ENCODE peak calls at places on chromosomes 2 and 18, in ten cellular contexts. One of them, this sample, is unnamed.

GRCh38 chr2:167681646-167682045 is 565.7 kb downstream of the STK39 start:
- DNase-seq in sigmoid colon: no peak
- DNase-seq in ovary: no peak
- DNase-seq in transverse colon: no peak
- DNase-seq in SK-N-SH: no peak
- DNase-seq in HepG2: no peak
- DNase-seq in A549: no peak
- DNase-seq in GM12878: no peak
- DNase-seq in tibial nerve: no peak
- DNase-seq in K562: no peak
- DNase-seq in this sample: no peak

GRCh38 chr2:157245441-157246211 is 11.9 kb upstream of the GALNT5 start:
- DNase-seq in sigmoid colon: no peak
- DNase-seq in GM12878: no peak
- DNase-seq in transverse colon: no peak
- DNase-seq in HepG2: no peak
- DNase-seq in A549: no peak
- DNase-seq in SK-N-SH: no peak
- DNase-seq in ovary: no peak
- DNase-seq in tibial nerve: no peak
- DNase-seq in K562: no peak
- DNase-seq in this sample: no peak

GRCh38 chr2:224871813-224872212 is 155.6 kb upstream of the CCDC195 start:
- DNase-seq in GM12878: no peak
- DNase-seq in HepG2: no peak
- DNase-seq in SK-N-SH: no peak
- DNase-seq in K562: no peak
- DNase-seq in transverse colon: no peak
- DNase-seq in sigmoid colon: no peak
- DNase-seq in A549: no peak
- DNase-seq in ovary: no peak
- DNase-seq in tibial nerve: no peak
- DNase-seq in this sample: no peak

GRCh38 chr18:69267895-69268294 is 132.8 kb upstream of the DOK6 start:
- DNase-seq in transverse colon: no peak
- DNase-seq in ovary: no peak
- DNase-seq in tibial nerve: no peak
- DNase-seq in HepG2: no peak
- DNase-seq in SK-N-SH: no peak
- DNase-seq in GM12878: no peak
- DNase-seq in sigmoid colon: no peak
- DNase-seq in A549: no peak
- DNase-seq in K562: no peak
- DNase-seq in this sample: no peak

GRCh38 chr2:119549236-119549635 is 5.0 kb downstream of the CFAP221 start:
- DNase-seq in GM12878: no peak
- DNase-seq in K562: no peak
- DNase-seq in SK-N-SH: peak
- DNase-seq in transverse colon: no peak
- DNase-seq in HepG2: no peak
- DNase-seq in A549: no peak
- DNase-seq in ovary: no peak
- DNase-seq in tibial nerve: no peak
- DNase-seq in sigmoid colon: no peak
- DNase-seq in this sample: no peak

GRCh38 chr2:218255441-218255840 is 5.4 kb upstream of the GPBAR1 start:
- DNase-seq in K562: no peak
- DNase-seq in tibial nerve: no peak
- DNase-seq in A549: no peak
- DNase-seq in sigmoid colon: peak
- DNase-seq in SK-N-SH: no peak
- DNase-seq in transverse colon: no peak
- DNase-seq in HepG2: no peak
- DNase-seq in ovary: no peak
- DNase-seq in GM12878: no peak
- DNase-seq in this sample: no peak

GRCh38 chr18:55136864-55137263 is 177.6 kb upstream of the CCDC68 start:
- DNase-seq in transverse colon: no peak
- DNase-seq in K562: no peak
- DNase-seq in tibial nerve: no peak
- DNase-seq in GM12878: no peak
- DNase-seq in SK-N-SH: no peak
- DNase-seq in sigmoid colon: no peak
- DNase-seq in ovary: no peak
- DNase-seq in HepG2: no peak
- DNase-seq in A549: no peak
- DNase-seq in this sample: no peak

GRCh38 chr2:165795011-165795410 is 964 bp upstream of the GALNT3 start:
- DNase-seq in GM12878: no peak
- DNase-seq in HepG2: no peak
- DNase-seq in tibial nerve: no peak
- DNase-seq in ovary: no peak
- DNase-seq in K562: no peak
- DNase-seq in sigmoid colon: no peak
- DNase-seq in transverse colon: peak
- DNase-seq in SK-N-SH: no peak
- DNase-seq in A549: no peak
- DNase-seq in this sample: no peak

GRCh38 chr2:112883669-112884068 is 27.3 kb upstream of the IL37 start:
- DNase-seq in HepG2: no peak
- DNase-seq in ovary: no peak
- DNase-seq in tibial nerve: no peak
- DNase-seq in transverse colon: no peak
- DNase-seq in A549: no peak
- DNase-seq in K562: no peak
- DNase-seq in SK-N-SH: no peak
- DNase-seq in GM12878: no peak
- DNase-seq in sigmoid colon: no peak
- DNase-seq in this sample: no peak

GRCh38 chr18:68699043-68699442 is 15.9 kb downstream of the TMX3 start:
- DNase-seq in ovary: no peak
- DNase-seq in GM12878: no peak
- DNase-seq in HepG2: no peak
- DNase-seq in transverse colon: no peak
- DNase-seq in sigmoid colon: no peak
- DNase-seq in A549: no peak
- DNase-seq in SK-N-SH: no peak
- DNase-seq in K562: no peak
- DNase-seq in tibial nerve: no peak
- DNase-seq in this sample: no peak

GRCh38 chr2:36706021-36706328 is 9.5 kb downstream of the VIT start:
- DNase-seq in K562: no peak
- DNase-seq in ovary: no peak
- DNase-seq in A549: no peak
- DNase-seq in transverse colon: no peak
- DNase-seq in SK-N-SH: no peak
- DNase-seq in tibial nerve: peak
- DNase-seq in sigmoid colon: no peak
- DNase-seq in HepG2: no peak
- DNase-seq in GM12878: no peak
- DNase-seq in this sample: no peak
- H3K4me3 ChIP-seq in K562: no peak
- H3K4me3 ChIP-seq in ovary: no peak
- H3K4me3 ChIP-seq in A549: no peak
- H3K4me3 ChIP-seq in transverse colon: no peak
- H3K4me3 ChIP-seq in SK-N-SH: no peak
- H3K4me3 ChIP-seq in tibial nerve: no peak
- H3K4me3 ChIP-seq in sigmoid colon: no peak
- H3K4me3 ChIP-seq in HepG2: no peak
- H3K4me3 ChIP-seq in GM12878: no peak
- H3K4me3 ChIP-seq in this sample: no peak

GRCh38 chr2:161625314-161625919 is 1.2 kb downstream of the SLC4A10 start:
- DNase-seq in K562: no peak
- DNase-seq in transverse colon: peak
- DNase-seq in ovary: no peak
- DNase-seq in sigmoid colon: no peak
- DNase-seq in tibial nerve: no peak
- DNase-seq in SK-N-SH: no peak
- DNase-seq in A549: no peak
- DNase-seq in HepG2: no peak
- DNase-seq in GM12878: no peak
- DNase-seq in this sample: no peak
- TF ChIP-seq EP300 in K562: no peak
- TF ChIP-seq EP300 in transverse colon: no peak
- TF ChIP-seq EP300 in ovary: no peak
- TF ChIP-seq EP300 in sigmoid colon: no peak
- TF ChIP-seq EP300 in tibial nerve: no peak
- TF ChIP-seq EP300 in SK-N-SH: no peak
- TF ChIP-seq EP300 in A549: no peak
- TF ChIP-seq EP300 in HepG2: no peak
- TF ChIP-seq EP300 in GM12878: no peak
- TF ChIP-seq EP300 in this sample: no peak

GRCh38 chr2:1685957-1686783 is 58.1 kb downstream of the PXDN start:
- DNase-seq in K562: no peak
- DNase-seq in SK-N-SH: no peak
- DNase-seq in ovary: no peak
- DNase-seq in GM12878: no peak
- DNase-seq in HepG2: no peak
- DNase-seq in tibial nerve: no peak
- DNase-seq in sigmoid colon: no peak
- DNase-seq in transverse colon: no peak
- DNase-seq in A549: peak
- DNase-seq in this sample: no peak

GRCh38 chr2:1685078-1685956 is 59.0 kb downstream of the PXDN start:
- DNase-seq in ovary: no peak
- DNase-seq in transverse colon: no peak
- DNase-seq in SK-N-SH: no peak
- DNase-seq in GM12878: no peak
- DNase-seq in A549: no peak
- DNase-seq in sigmoid colon: no peak
- DNase-seq in HepG2: no peak
- DNase-seq in K562: no peak
- DNase-seq in tibial nerve: no peak
- DNase-seq in this sample: no peak

GRCh38 chr2:1687254-1687653 is 57.1 kb downstream of the PXDN start:
- DNase-seq in sigmoid colon: no peak
- DNase-seq in SK-N-SH: no peak
- DNase-seq in A549: no peak
- DNase-seq in K562: no peak
- DNase-seq in transverse colon: no peak
- DNase-seq in HepG2: no peak
- DNase-seq in ovary: no peak
- DNase-seq in GM12878: no peak
- DNase-seq in tibial nerve: no peak
- DNase-seq in this sample: no peak

GRCh38 chr2:1688161-1688560 is 56.2 kb downstream of the PXDN start:
- DNase-seq in ovary: no peak
- DNase-seq in transverse colon: no peak
- DNase-seq in HepG2: no peak
- DNase-seq in sigmoid colon: no peak
- DNase-seq in K562: no peak
- DNase-seq in tibial nerve: no peak
- DNase-seq in GM12878: no peak
- DNase-seq in A549: no peak
- DNase-seq in SK-N-SH: no peak
- DNase-seq in this sample: no peak

DNA sequence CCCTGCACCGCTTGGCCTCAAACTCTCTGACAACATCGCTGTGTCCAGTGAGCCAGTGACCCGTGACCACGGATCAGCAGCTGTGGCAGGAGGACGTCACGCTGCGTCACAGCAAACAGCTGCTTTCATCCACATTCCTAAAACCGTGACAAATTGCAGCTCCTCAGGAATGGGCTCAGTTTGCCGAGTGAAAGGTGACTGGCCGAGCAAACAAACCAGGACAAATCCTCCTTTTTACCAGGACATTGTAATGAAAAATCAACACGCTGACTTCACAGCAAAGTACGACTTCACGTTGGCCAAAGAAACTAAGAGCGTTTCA is 57.6 kb downstream of the PXDN start:
- DNase-seq in K562: no peak
- DNase-seq in SK-N-SH: no peak
- DNase-seq in HepG2: no peak
- DNase-seq in transverse colon: no peak
- DNase-seq in ovary: no peak
- DNase-seq in A549: no peak
- DNase-seq in sigmoid colon: peak
- DNase-seq in tibial nerve: no peak
- DNase-seq in GM12878: no peak
- DNase-seq in this sample: no peak
- H3K4me3 ChIP-seq in K562: no peak
- H3K4me3 ChIP-seq in SK-N-SH: no peak
- H3K4me3 ChIP-seq in HepG2: no peak
- H3K4me3 ChIP-seq in transverse colon: no peak
- H3K4me3 ChIP-seq in ovary: no peak
- H3K4me3 ChIP-seq in A549: no peak
- H3K4me3 ChIP-seq in sigmoid colon: no peak
- H3K4me3 ChIP-seq in tibial nerve: no peak
- H3K4me3 ChIP-seq in GM12878: no peak
- H3K4me3 ChIP-seq in this sample: no peak

GRCh38 chr2:173828189-173829157 is 136.7 kb downstream of the SP3 start:
- DNase-seq in A549: no peak
- DNase-seq in GM12878: no peak
- DNase-seq in sigmoid colon: no peak
- DNase-seq in tibial nerve: no peak
- DNase-seq in transverse colon: peak
- DNase-seq in HepG2: no peak
- DNase-seq in K562: no peak
- DNase-seq in SK-N-SH: no peak
- DNase-seq in ovary: no peak
- DNase-seq in this sample: no peak

GRCh38 chr2:173834124-173834523 is 131.0 kb downstream of the SP3 start:
- DNase-seq in transverse colon: no peak
- DNase-seq in sigmoid colon: no peak
- DNase-seq in SK-N-SH: no peak
- DNase-seq in HepG2: no peak
- DNase-seq in A549: no peak
- DNase-seq in GM12878: no peak
- DNase-seq in tibial nerve: no peak
- DNase-seq in K562: no peak
- DNase-seq in ovary: no peak
- DNase-seq in this sample: no peak

GRCh38 chr2:173830169-173830568 is 135.0 kb downstream of the SP3 start:
- DNase-seq in SK-N-SH: no peak
- DNase-seq in GM12878: no peak
- DNase-seq in K562: no peak
- DNase-seq in A549: no peak
- DNase-seq in ovary: no peak
- DNase-seq in HepG2: no peak
- DNase-seq in sigmoid colon: no peak
- DNase-seq in tibial nerve: no peak
- DNase-seq in transverse colon: no peak
- DNase-seq in this sample: no peak

GRCh38 chr2:173831312-173832229 is 133.6 kb downstream of the SP3 start:
- DNase-seq in tibial nerve: peak
- DNase-seq in sigmoid colon: peak
- DNase-seq in K562: no peak
- DNase-seq in GM12878: no peak
- DNase-seq in transverse colon: peak
- DNase-seq in SK-N-SH: no peak
- DNase-seq in ovary: peak
- DNase-seq in A549: no peak
- DNase-seq in HepG2: no peak
- DNase-seq in this sample: no peak

DNA sequence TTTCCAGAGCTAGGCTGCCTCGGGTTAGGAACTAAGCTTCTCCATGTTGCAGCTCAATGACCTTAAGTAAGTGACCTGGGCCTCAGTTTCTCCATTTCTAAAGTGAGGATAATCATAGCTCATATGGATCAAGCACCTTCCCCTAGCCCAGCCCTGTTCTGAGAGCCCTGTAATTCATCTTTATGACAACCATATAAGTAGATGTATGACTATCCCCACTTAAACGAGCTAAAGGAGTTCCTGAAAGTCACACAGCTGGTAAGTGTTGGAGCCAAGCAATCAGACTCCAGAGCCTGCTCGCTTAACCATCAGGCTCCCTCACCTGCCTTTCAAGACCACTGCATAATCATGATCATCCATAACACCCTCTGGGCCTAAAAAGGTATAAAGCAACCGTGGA is 135.4 kb downstream of the SP3 start:
- DNase-seq in K562: no peak
- DNase-seq in A549: no peak
- DNase-seq in tibial nerve: no peak
- DNase-seq in sigmoid colon: no peak
- DNase-seq in HepG2: no peak
- DNase-seq in ovary: no peak
- DNase-seq in GM12878: no peak
- DNase-seq in SK-N-SH: no peak
- DNase-seq in transverse colon: peak
- DNase-seq in this sample: no peak
- TF ChIP-seq EP300 in K562: no peak
- TF ChIP-seq EP300 in A549: no peak
- TF ChIP-seq EP300 in tibial nerve: no peak
- TF ChIP-seq EP300 in sigmoid colon: no peak
- TF ChIP-seq EP300 in HepG2: no peak
- TF ChIP-seq EP300 in ovary: no peak
- TF ChIP-seq EP300 in GM12878: no peak
- TF ChIP-seq EP300 in SK-N-SH: no peak
- TF ChIP-seq EP300 in transverse colon: no peak
- TF ChIP-seq EP300 in this sample: no peak